ENCODE peak calls at places on chromosomes 3 and 15, in six cellular contexts. One of them, this sample, is unnamed.

GRCh38 chr15:37112171-37112570 is 11.8 kb upstream of the MEIS2 start:
- DNase-seq in GM13976: no peak
- DNase-seq in kidney: no peak
- DNase-seq in foreskin fibroblast: no peak
- DNase-seq in stimulated activated CD4-positive, alpha-beta T cell treated with anti-CD3 and anti-CD28 coated beads, Interleukin-15, amount 100 ng/mL, for 1 hour: no peak
- DNase-seq in naive thymus-derived CD8-positive, alpha-beta T cell: no peak
- DNase-seq in this sample: no peak

GRCh38 chr3:111336511-111336910 is 205.5 kb upstream of the CD96 start:
- DNase-seq in GM13976: no peak
- DNase-seq in kidney: no peak
- DNase-seq in foreskin fibroblast: peak; percentile 48
- DNase-seq in stimulated activated CD4-positive, alpha-beta T cell treated with anti-CD3 and anti-CD28 coated beads, Interleukin-15, amount 100 ng/mL, for 1 hour: no peak
- DNase-seq in naive thymus-derived CD8-positive, alpha-beta T cell: no peak
- DNase-seq in this sample: no peak

GRCh38 chr3:190575441-190576190 is 61.7 kb downstream of the IL1RAP start:
- DNase-seq in GM13976: no peak
- DNase-seq in kidney: no peak
- DNase-seq in foreskin fibroblast: no peak
- DNase-seq in stimulated activated CD4-positive, alpha-beta T cell treated with anti-CD3 and anti-CD28 coated beads, Interleukin-15, amount 100 ng/mL, for 1 hour: no peak
- DNase-seq in naive thymus-derived CD8-positive, alpha-beta T cell: no peak
- DNase-seq in this sample: peak; percentile 23

GRCh38 chr15:79179108-79179561 is 88.6 kb upstream of the RASGRF1 start:
- DNase-seq in GM13976: no peak
- DNase-seq in kidney: no peak
- DNase-seq in foreskin fibroblast: peak; percentile 17
- DNase-seq in stimulated activated CD4-positive, alpha-beta T cell treated with anti-CD3 and anti-CD28 coated beads, Interleukin-15, amount 100 ng/mL, for 1 hour: no peak
- DNase-seq in naive thymus-derived CD8-positive, alpha-beta T cell: no peak
- DNase-seq in this sample: no peak

GRCh38 chr15:51759557-51760070 is 8.2 kb downstream of the TMOD2 start:
- DNase-seq in GM13976: no peak
- DNase-seq in kidney: no peak
- DNase-seq in foreskin fibroblast: peak; percentile 95
- DNase-seq in stimulated activated CD4-positive, alpha-beta T cell treated with anti-CD3 and anti-CD28 coated beads, Interleukin-15, amount 100 ng/mL, for 1 hour: no peak
- DNase-seq in naive thymus-derived CD8-positive, alpha-beta T cell: no peak
- DNase-seq in this sample: no peak

GRCh38 chr15:93830221-93830765 is 401.1 kb upstream of the MCTP2 start:
- DNase-seq in GM13976: no peak
- DNase-seq in kidney: no peak
- DNase-seq in foreskin fibroblast: no peak
- DNase-seq in stimulated activated CD4-positive, alpha-beta T cell treated with anti-CD3 and anti-CD28 coated beads, Interleukin-15, amount 100 ng/mL, for 1 hour: no peak
- DNase-seq in naive thymus-derived CD8-positive, alpha-beta T cell: no peak
- DNase-seq in this sample: no peak

GRCh38 chr15:35111861-35112260 is 26.8 kb upstream of the NANOGP8 start:
- DNase-seq in GM13976: no peak
- DNase-seq in kidney: no peak
- DNase-seq in foreskin fibroblast: no peak
- DNase-seq in stimulated activated CD4-positive, alpha-beta T cell treated with anti-CD3 and anti-CD28 coated beads, Interleukin-15, amount 100 ng/mL, for 1 hour: no peak
- DNase-seq in naive thymus-derived CD8-positive, alpha-beta T cell: no peak
- DNase-seq in this sample: no peak

GRCh38 chr3:128275316-128276150 is 122.3 kb downstream of the EEFSEC start:
- DNase-seq in GM13976: no peak
- DNase-seq in kidney: no peak
- DNase-seq in foreskin fibroblast: no peak
- DNase-seq in stimulated activated CD4-positive, alpha-beta T cell treated with anti-CD3 and anti-CD28 coated beads, Interleukin-15, amount 100 ng/mL, for 1 hour: no peak
- DNase-seq in naive thymus-derived CD8-positive, alpha-beta T cell: no peak
- DNase-seq in this sample: no peak

GRCh38 chr3:52649461-52650210 is 36.1 kb downstream of the PBRM1 start:
- DNase-seq in GM13976: no peak
- DNase-seq in kidney: no peak
- DNase-seq in foreskin fibroblast: peak; percentile 69
- DNase-seq in stimulated activated CD4-positive, alpha-beta T cell treated with anti-CD3 and anti-CD28 coated beads, Interleukin-15, amount 100 ng/mL, for 1 hour: no peak
- DNase-seq in naive thymus-derived CD8-positive, alpha-beta T cell: no peak
- DNase-seq in this sample: no peak

GRCh38 chr3:172676208-172676920 is 34.5 kb downstream of the NCEH1 start:
- DNase-seq in GM13976: no peak
- DNase-seq in kidney: no peak
- DNase-seq in foreskin fibroblast: no peak
- DNase-seq in stimulated activated CD4-positive, alpha-beta T cell treated with anti-CD3 and anti-CD28 coated beads, Interleukin-15, amount 100 ng/mL, for 1 hour: no peak
- DNase-seq in naive thymus-derived CD8-positive, alpha-beta T cell: no peak
- DNase-seq in this sample: no peak

GRCh38 chr3:133474251-133474801 is 74.5 kb downstream of the BFSP2 start:
- DNase-seq in GM13976: no peak
- DNase-seq in kidney: no peak
- DNase-seq in foreskin fibroblast: peak; percentile 89
- DNase-seq in stimulated activated CD4-positive, alpha-beta T cell treated with anti-CD3 and anti-CD28 coated beads, Interleukin-15, amount 100 ng/mL, for 1 hour: no peak
- DNase-seq in naive thymus-derived CD8-positive, alpha-beta T cell: no peak
- DNase-seq in this sample: no peak

GRCh38 chr3:195859846-195860411 is 48.2 kb upstream of the MUC4 start:
- DNase-seq in GM13976: no peak
- DNase-seq in kidney: peak; percentile 33
- DNase-seq in foreskin fibroblast: no peak
- DNase-seq in stimulated activated CD4-positive, alpha-beta T cell treated with anti-CD3 and anti-CD28 coated beads, Interleukin-15, amount 100 ng/mL, for 1 hour: no peak
- DNase-seq in naive thymus-derived CD8-positive, alpha-beta T cell: no peak
- DNase-seq in this sample: no peak

GRCh38 chr15:25525741-25526140 is 86.9 kb upstream of the UBE3A start:
- DNase-seq in GM13976: no peak
- DNase-seq in kidney: no peak
- DNase-seq in foreskin fibroblast: no peak
- DNase-seq in stimulated activated CD4-positive, alpha-beta T cell treated with anti-CD3 and anti-CD28 coated beads, Interleukin-15, amount 100 ng/mL, for 1 hour: no peak
- DNase-seq in naive thymus-derived CD8-positive, alpha-beta T cell: no peak
- DNase-seq in this sample: no peak

GRCh38 chr15:68311859-68312557 is 34.5 kb downstream of the FEM1B start:
- DNase-seq in GM13976: no peak
- DNase-seq in kidney: no peak
- DNase-seq in foreskin fibroblast: no peak
- DNase-seq in stimulated activated CD4-positive, alpha-beta T cell treated with anti-CD3 and anti-CD28 coated beads, Interleukin-15, amount 100 ng/mL, for 1 hour: no peak
- DNase-seq in naive thymus-derived CD8-positive, alpha-beta T cell: no peak
- DNase-seq in this sample: no peak

GRCh38 chr15:101187820-101188516 is 63.9 kb downstream of the CHSY1 start:
- DNase-seq in GM13976: no peak
- DNase-seq in kidney: no peak
- DNase-seq in foreskin fibroblast: peak; percentile 58
- DNase-seq in stimulated activated CD4-positive, alpha-beta T cell treated with anti-CD3 and anti-CD28 coated beads, Interleukin-15, amount 100 ng/mL, for 1 hour: no peak
- DNase-seq in naive thymus-derived CD8-positive, alpha-beta T cell: no peak
- DNase-seq in this sample: no peak

GRCh38 chr3:126509565-126510322 is 7.8 kb downstream of the UROC1 start:
- DNase-seq in GM13976: no peak
- DNase-seq in kidney: peak; percentile 60
- DNase-seq in foreskin fibroblast: no peak
- DNase-seq in stimulated activated CD4-positive, alpha-beta T cell treated with anti-CD3 and anti-CD28 coated beads, Interleukin-15, amount 100 ng/mL, for 1 hour: no peak
- DNase-seq in naive thymus-derived CD8-positive, alpha-beta T cell: no peak
- DNase-seq in this sample: no peak

GRCh38 chr3:12286927-12287726 is 1.7 kb upstream of the PPARG start:
- DNase-seq in GM13976: no peak
- DNase-seq in kidney: peak; percentile 85
- DNase-seq in foreskin fibroblast: peak; percentile 67
- DNase-seq in stimulated activated CD4-positive, alpha-beta T cell treated with anti-CD3 and anti-CD28 coated beads, Interleukin-15, amount 100 ng/mL, for 1 hour: no peak
- DNase-seq in naive thymus-derived CD8-positive, alpha-beta T cell: no peak
- DNase-seq in this sample: no peak

GRCh38 chr15:23897576-23897975 is 210.5 kb upstream of the NDN start:
- DNase-seq in GM13976: no peak
- DNase-seq in kidney: no peak
- DNase-seq in foreskin fibroblast: no peak
- DNase-seq in stimulated activated CD4-positive, alpha-beta T cell treated with anti-CD3 and anti-CD28 coated beads, Interleukin-15, amount 100 ng/mL, for 1 hour: no peak
- DNase-seq in naive thymus-derived CD8-positive, alpha-beta T cell: no peak
- DNase-seq in this sample: no peak

GRCh38 chr3:138833908-138834358 is 795 bp downstream of the PIK3CB start:
- DNase-seq in GM13976: no peak
- DNase-seq in kidney: no peak
- DNase-seq in foreskin fibroblast: peak; percentile 57
- DNase-seq in stimulated activated CD4-positive, alpha-beta T cell treated with anti-CD3 and anti-CD28 coated beads, Interleukin-15, amount 100 ng/mL, for 1 hour: no peak
- DNase-seq in naive thymus-derived CD8-positive, alpha-beta T cell: no peak
- DNase-seq in this sample: no peak

GRCh38 chr3:149621218-149622005 is 36.4 kb downstream of the WWTR1 start:
- DNase-seq in GM13976: no peak
- DNase-seq in kidney: no peak
- DNase-seq in foreskin fibroblast: peak; percentile 88
- DNase-seq in stimulated activated CD4-positive, alpha-beta T cell treated with anti-CD3 and anti-CD28 coated beads, Interleukin-15, amount 100 ng/mL, for 1 hour: no peak
- DNase-seq in naive thymus-derived CD8-positive, alpha-beta T cell: no peak
- DNase-seq in this sample: peak; percentile 30

GRCh38 chr3:52827866-52828376 is 2.6 kb downstream of the ITIH4 start:
- DNase-seq in GM13976: no peak
- DNase-seq in kidney: no peak
- DNase-seq in foreskin fibroblast: peak; percentile 17
- DNase-seq in stimulated activated CD4-positive, alpha-beta T cell treated with anti-CD3 and anti-CD28 coated beads, Interleukin-15, amount 100 ng/mL, for 1 hour: no peak
- DNase-seq in naive thymus-derived CD8-positive, alpha-beta T cell: no peak
- DNase-seq in this sample: no peak

GRCh38 chr3:87088366-87088983 is 97.5 kb upstream of the VGLL3 start:
- DNase-seq in GM13976: no peak
- DNase-seq in kidney: no peak
- DNase-seq in foreskin fibroblast: peak; percentile 51
- DNase-seq in stimulated activated CD4-positive, alpha-beta T cell treated with anti-CD3 and anti-CD28 coated beads, Interleukin-15, amount 100 ng/mL, for 1 hour: no peak
- DNase-seq in naive thymus-derived CD8-positive, alpha-beta T cell: no peak
- DNase-seq in this sample: peak; percentile 2

GRCh38 chr3:184050217-184050847 is 2.5 kb upstream of the HTR3C start:
- DNase-seq in GM13976: no peak
- DNase-seq in kidney: no peak
- DNase-seq in foreskin fibroblast: no peak
- DNase-seq in stimulated activated CD4-positive, alpha-beta T cell treated with anti-CD3 and anti-CD28 coated beads, Interleukin-15, amount 100 ng/mL, for 1 hour: no peak
- DNase-seq in naive thymus-derived CD8-positive, alpha-beta T cell: no peak
- DNase-seq in this sample: no peak

GRCh38 chr3:124935264-124935663 is 713 bp upstream of the MUC13 start:
- DNase-seq in GM13976: no peak
- DNase-seq in kidney: no peak
- DNase-seq in foreskin fibroblast: no peak
- DNase-seq in stimulated activated CD4-positive, alpha-beta T cell treated with anti-CD3 and anti-CD28 coated beads, Interleukin-15, amount 100 ng/mL, for 1 hour: no peak
- DNase-seq in naive thymus-derived CD8-positive, alpha-beta T cell: no peak
- DNase-seq in this sample: no peak

GRCh38 chr3:10026084-10026890 is at the start of gene FANCD2:
- DNase-seq in GM13976: peak; percentile 90
- DNase-seq in kidney: peak; percentile 96
- DNase-seq in foreskin fibroblast: peak; percentile 95
- DNase-seq in stimulated activated CD4-positive, alpha-beta T cell treated with anti-CD3 and anti-CD28 coated beads, Interleukin-15, amount 100 ng/mL, for 1 hour: peak; percentile 91
- DNase-seq in naive thymus-derived CD8-positive, alpha-beta T cell: peak; percentile 98
- DNase-seq in this sample: peak; percentile 55

GRCh38 chr3:9749663-9750555 is at the start of gene OGG1:
- DNase-seq in GM13976: peak; percentile 99
- DNase-seq in kidney: peak; percentile 99
- DNase-seq in foreskin fibroblast: peak; percentile 99
- DNase-seq in stimulated activated CD4-positive, alpha-beta T cell treated with anti-CD3 and anti-CD28 coated beads, Interleukin-15, amount 100 ng/mL, for 1 hour: peak; percentile 83
- DNase-seq in naive thymus-derived CD8-positive, alpha-beta T cell: peak; percentile 98
- DNase-seq in this sample: peak; percentile 99

GRCh38 chr15:52392008-52392687 is 96.5 kb upstream of the MYO5C start:
- DNase-seq in GM13976: no peak
- DNase-seq in kidney: no peak
- DNase-seq in foreskin fibroblast: peak; percentile 81
- DNase-seq in stimulated activated CD4-positive, alpha-beta T cell treated with anti-CD3 and anti-CD28 coated beads, Interleukin-15, amount 100 ng/mL, for 1 hour: no peak
- DNase-seq in naive thymus-derived CD8-positive, alpha-beta T cell: no peak
- DNase-seq in this sample: no peak

GRCh38 chr3:29307229-29307796 is 26.4 kb downstream of the RBMS3 start:
- DNase-seq in GM13976: no peak
- DNase-seq in kidney: no peak
- DNase-seq in foreskin fibroblast: no peak
- DNase-seq in stimulated activated CD4-positive, alpha-beta T cell treated with anti-CD3 and anti-CD28 coated beads, Interleukin-15, amount 100 ng/mL, for 1 hour: no peak
- DNase-seq in naive thymus-derived CD8-positive, alpha-beta T cell: no peak
- DNase-seq in this sample: no peak

GRCh38 chr3:29268651-29269050 is 12.2 kb upstream of the RBMS3 start:
- DNase-seq in GM13976: no peak
- DNase-seq in kidney: no peak
- DNase-seq in foreskin fibroblast: no peak
- DNase-seq in stimulated activated CD4-positive, alpha-beta T cell treated with anti-CD3 and anti-CD28 coated beads, Interleukin-15, amount 100 ng/mL, for 1 hour: no peak
- DNase-seq in naive thymus-derived CD8-positive, alpha-beta T cell: no peak
- DNase-seq in this sample: no peak

This sample was measured in KG1.